ENCODE peak calls at places on chromosomes 5 and 9, in four cellular contexts. N, P, K and H are unnamed samples.

GRCh38 chr9:34653610-34654072 is 1.7 kb downstream of the IL11RA start:
- DNase-seq in N (no peak), K (no peak), P (no peak), H (no peak)

GRCh38 chr9:112548836-112549235 is 62.2 kb downstream of the KIAA1958 start:
- DNase-seq in K (no peak), N (no peak), P (no peak), H (no peak)

GRCh38 chr5:74311961-74312360 is 328.6 kb downstream of the ENC1 start:
- DNase-seq in N (no peak), P (no peak), K (no peak), H (no peak)

GRCh38 chr5:57887851-57888621 is 405.4 kb upstream of the ACTBL2 start:
- DNase-seq in K (no peak), P (no peak), N (peak; percentile 51), H (peak; percentile 39)

GRCh38 chr5:35660451-35660850 is 42.8 kb downstream of the SPEF2 start:
- DNase-seq in K (no peak), N (no peak), P (no peak), H (no peak)

GRCh38 chr5:93723005-93723404 is 18.4 kb downstream of the POU5F2 start:
- DNase-seq in K (no peak), P (no peak), N (no peak), H (no peak)

GRCh38 chr5:170221319-170221718 is 11.5 kb upstream of the C5orf58 start:
- DNase-seq in P (no peak), K (no peak), N (no peak), H (no peak)

GRCh38 chr5:134493461-134494055 is 31.9 kb upstream of the JADE2 start:
- DNase-seq in K (no peak), N (no peak), P (peak; percentile 33), H (no peak)

GRCh38 chr5:107499237-107499636 is 171.5 kb downstream of the EFNA5 start:
- DNase-seq in K (no peak), N (no peak), P (no peak), H (no peak)

GRCh38 chr9:125466356-125466855 is 204.8 kb downstream of the GAPVD1 start:
- DNase-seq in P (no peak), N (no peak), K (no peak), H (no peak)

GRCh38 chr9:108374606-108375005 is 481.2 kb downstream of the ACTL7B start:
- DNase-seq in K (no peak), N (no peak), P (no peak), H (no peak)

GRCh38 chr9:20914556-20914955 is 116.9 kb downstream of the HACD4 start:
- DNase-seq in K (no peak), N (no peak), P (no peak), H (no peak)

GRCh38 chr9:133074111-133074651 is 12.4 kb downstream of the CEL start:
- DNase-seq in P (no peak), K (no peak), N (no peak), H (no peak)

GRCh38 chr9:89449261-89449671 is 48.6 kb downstream of the SEMA4D start:
- DNase-seq in N (no peak), K (no peak), P (peak; percentile 59), H (no peak)

GRCh38 chr5:113204525-113205161 is 228.0 kb downstream of the DCP2 start:
- DNase-seq in N (peak; percentile 31), K (no peak), P (no peak), H (peak; percentile 87)

GRCh38 chr5:149826574-149826973 is 96.5 kb downstream of the PPARGC1B start:
- DNase-seq in N (no peak), P (no peak), K (no peak), H (no peak)

GRCh38 chr5:149827086-149827485 is 97.0 kb downstream of the PPARGC1B start:
- DNase-seq in K (no peak), P (no peak), N (no peak), H (no peak)

GRCh38 chr5:149823350-149823749 is 93.2 kb downstream of the PPARGC1B start:
- DNase-seq in N (no peak), P (peak; percentile 48), K (no peak), H (no peak)

GRCh38 chr5:149824115-149824514 is 94.0 kb downstream of the PPARGC1B start:
- DNase-seq in K (no peak), N (no peak), P (no peak), H (no peak)

GRCh38 chr5:149824851-149825250 is 94.7 kb downstream of the PPARGC1B start:
- DNase-seq in N (no peak), K (no peak), P (peak; percentile 86), H (no peak)
- H3K4me1 ChIP-seq in N (peaks cover 26% of the 10 kb centered on the region), K (no peaks in the 10 kb centered on the region), P (peaks cover 9% of the 10 kb centered on the region), H (no peaks in the 10 kb centered on the region)

GRCh38 chr9:37301369-37302172 is 120.9 kb upstream of the GRHPR start:
- DNase-seq in K (no peak), N (no peak), P (no peak), H (no peak)

GRCh38 chr9:37300620-37301368 is 121.7 kb upstream of the GRHPR start:
- DNase-seq in N (no peak), P (no peak), K (no peak), H (no peak)

GRCh38 chr9:37297592-37297991 is 124.9 kb upstream of the GRHPR start:
- DNase-seq in K (no peak), P (no peak), N (no peak), H (no peak)

DNA sequence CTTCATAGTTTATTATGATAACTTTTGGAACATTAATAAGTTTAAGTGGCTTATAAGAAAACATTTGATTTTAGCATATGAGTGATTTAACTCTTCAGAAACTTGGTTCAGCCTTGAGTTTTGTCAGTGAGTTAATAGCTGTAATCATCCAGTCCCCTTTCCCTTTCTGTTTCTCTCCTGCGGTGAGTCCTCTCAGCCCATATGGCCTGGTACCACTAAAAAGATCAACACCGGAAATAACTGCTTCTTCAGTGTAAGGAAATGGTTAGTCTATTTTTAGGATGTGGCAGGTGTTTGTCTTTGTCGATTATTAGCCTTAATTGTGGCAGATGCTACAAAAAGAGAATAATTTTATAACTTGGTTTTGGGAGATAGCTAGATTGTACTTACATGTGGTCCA is 120.2 kb upstream of the GRHPR start:
- DNase-seq in K (no peak), N (no peak), P (no peak), H (no peak)
- H3K4me1 ChIP-seq in K (no peaks in the 10 kb centered on the region), N (peaks cover 5% of the 10 kb centered on the region), P (no peaks in the 10 kb centered on the region), H (no peaks in the 10 kb centered on the region)

GRCh38 chr5:95925345-95925744 is 36.3 kb downstream of the ELL2 start:
- DNase-seq in P (no peak), K (no peak), N (no peak), H (no peak)

GRCh38 chr5:95923918-95924559 is 37.6 kb downstream of the ELL2 start:
- DNase-seq in N (no peak), P (no peak), K (no peak), H (no peak)

GRCh38 chr5:95922798-95923197 is 38.9 kb downstream of the ELL2 start:
- DNase-seq in N (no peak), P (no peak), K (no peak), H (no peak)

GRCh38 chr5:95925939-95926338 is 35.7 kb downstream of the ELL2 start:
- DNase-seq in P (no peak), K (no peak), N (no peak), H (no peak)

GRCh38 chr5:95924720-95925119 is 36.9 kb downstream of the ELL2 start:
- DNase-seq in N (no peak), K (no peak), P (no peak), H (peak; percentile 26)
- H3K4me1 ChIP-seq in N (peaks cover 3% of the 10 kb centered on the region), K (no peaks in the 10 kb centered on the region), P (no peaks in the 10 kb centered on the region), H (peaks cover 5% of the 10 kb centered on the region)

DNA sequence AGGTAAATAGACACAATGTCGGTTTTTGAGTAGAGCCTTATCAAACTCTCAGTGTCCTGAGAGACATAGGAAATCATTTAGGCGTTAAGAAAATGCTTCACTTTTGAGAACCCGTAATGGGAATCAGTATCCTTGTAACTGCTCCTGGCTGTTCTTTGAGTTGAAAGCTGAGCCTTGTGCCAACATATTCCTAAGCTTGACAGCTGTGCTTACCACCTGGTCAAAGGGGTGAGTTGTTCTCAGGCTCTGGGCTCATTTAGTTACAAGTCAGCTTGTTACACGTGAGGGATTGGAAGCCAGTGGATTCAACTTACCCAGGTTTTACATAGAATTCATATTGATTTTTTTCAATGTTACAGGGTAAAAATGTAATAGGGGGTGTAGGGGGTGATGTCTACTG is 145.9 kb downstream of the GABRB2 start:
- DNase-seq in P (no peak), N (no peak), K (no peak), H (no peak)
- H3K4me1 ChIP-seq in P (no peaks in the 10 kb centered on the region), N (no peaks in the 10 kb centered on the region), K (no peaks in the 10 kb centered on the region), H (no peaks in the 10 kb centered on the region)

GRCh38 chr9:126973651-126974529 is 59.3 kb downstream of the RALGPS1 start:
- DNase-seq in K (no peak), P (no peak), N (no peak), H (no peak)
- H3K4me1 ChIP-seq in K (no peaks in the 10 kb centered on the region), P (no peaks in the 10 kb centered on the region), N (no peaks in the 10 kb centered on the region), H (no peaks in the 10 kb centered on the region)

GRCh38 chr9:130432362-130432761 is 12.4 kb upstream of the ASS1 start:
- DNase-seq in P (no peak), N (no peak), K (no peak), H (no peak)

GRCh38 chr9:130429831-130430230 is 14.9 kb upstream of the ASS1 start:
- DNase-seq in K (no peak), N (no peak), P (no peak), H (no peak)

GRCh38 chr9:130431536-130432303 is 13.0 kb upstream of the ASS1 start:
- DNase-seq in N (no peak), P (no peak), K (no peak), H (no peak)

GRCh38 chr9:130430232-130430631 is 14.5 kb upstream of the ASS1 start:
- DNase-seq in K (no peak), N (no peak), P (no peak), H (no peak)

DNA sequence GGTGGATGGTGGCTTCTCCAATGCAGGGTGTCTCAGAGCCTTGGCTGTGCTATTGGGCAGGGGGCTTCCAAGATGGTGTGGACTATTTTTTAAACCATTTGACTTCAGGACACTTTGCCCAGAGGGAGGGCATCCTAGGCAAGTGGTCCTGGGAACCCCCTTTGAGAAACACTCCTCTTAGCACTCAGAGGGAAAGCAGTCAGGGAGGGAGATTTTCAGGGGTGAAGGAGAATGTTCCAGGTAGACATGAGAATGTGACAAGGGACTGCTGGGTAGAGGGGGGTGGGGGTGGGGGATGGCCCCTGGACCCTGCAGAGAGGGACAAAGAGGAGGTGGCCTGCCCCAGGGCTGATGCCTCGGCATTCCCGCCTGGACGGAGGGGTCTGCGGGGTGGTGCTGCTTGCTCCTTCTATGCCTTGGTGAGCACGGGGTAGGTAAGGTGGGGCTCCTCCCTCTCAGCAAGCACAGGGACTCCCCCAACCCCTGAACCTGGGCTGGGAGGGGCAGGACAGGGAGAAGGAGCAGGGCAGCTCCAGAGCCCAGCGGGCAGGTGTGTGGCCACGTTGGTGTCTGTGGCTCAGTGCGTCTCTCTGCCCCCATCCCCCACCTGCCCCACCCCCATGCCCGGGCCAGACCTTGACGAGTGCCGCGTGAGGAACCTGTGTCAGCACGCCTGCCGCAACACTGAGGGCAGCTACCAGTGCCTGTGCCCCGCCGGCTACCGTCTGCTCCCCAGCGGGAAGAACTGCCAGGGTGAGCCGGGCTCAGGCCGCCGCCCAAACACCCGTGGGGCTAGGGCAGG is 13.8 kb upstream of the ASS1 start:
- DNase-seq in P (no peak), K (no peak), N (no peak), H (no peak)
- H3K4me1 ChIP-seq in P (no peaks in the 10 kb centered on the region), K (no peaks in the 10 kb centered on the region), N (no peaks in the 10 kb centered on the region), H (peaks cover 3% of the 10 kb centered on the region)

GRCh38 chr9:137669261-137669672 is 50.5 kb downstream of the EHMT1 start:
- DNase-seq in P (peak; percentile 81), K (no peak), N (no peak), H (no peak)
- H3K4me1 ChIP-seq in P (peaks cover 23% of the 10 kb centered on the region), K (peaks cover 39% of the 10 kb centered on the region), N (peaks cover 4% of the 10 kb centered on the region), H (peaks cover 20% of the 10 kb centered on the region)

GRCh38 chr5:1804001-1804690 is 2.9 kb downstream of the NDUFS6 start:
- DNase-seq in N (no peak), K (no peak), P (no peak), H (no peak)
- H3K4me1 ChIP-seq in N (no peaks in the 10 kb centered on the region), K (no peaks in the 10 kb centered on the region), P (peaks cover 6% of the 10 kb centered on the region), H (no peaks in the 10 kb centered on the region)